ENCODE peak calls at places on chromosomes 4 and X, in five cellular contexts. P, A, Q, D and S are unnamed samples.

GRCh38 chr4:92304636-92305035 is 870 bp downstream of the GRID2 start:
- DNase-seq in P (no peak), A (no peak), Q (no peak), D (no peak), S (peak)

GRCh38 chr4:25096553-25097443 is 63.5 kb downstream of the SEPSECS start:
- DNase-seq in P (no peak), A (no peak), Q (no peak), D (peak), S (no peak)

GRCh38 chr4:122285285-122285684 is 93.5 kb upstream of the ADAD1 start:
- DNase-seq in P (no peak), A (no peak), Q (no peak), D (no peak), S (no peak)

GRCh38 chr4:1502501-1502886 is 96.3 kb upstream of the NKX1-1 start:
- DNase-seq in P (no peak), A (peak), Q (no peak), D (no peak), S (no peak)

GRCh38 chrX:134377537-134377936 is 82.4 kb upstream of the HPRT1 start:
- DNase-seq in P (no peak), A (no peak), Q (no peak), D (no peak), S (no peak)

GRCh38 chr4:40202474-40202873 is 5.6 kb downstream of the RHOH start:
- DNase-seq in P (no peak), A (no peak), Q (no peak), D (no peak), S (no peak)

GRCh38 chrX:134364711-134365110 is 95.3 kb upstream of the HPRT1 start:
- DNase-seq in P (no peak), A (no peak), Q (no peak), D (no peak), S (no peak)

GRCh38 chrX:4909245-4909830 is 1195.9 kb upstream of the PRKX start:
- DNase-seq in P (no peak), A (no peak), Q (no peak), D (no peak), S (no peak)

GRCh38 chr4:7387925-7388324 is 46.8 kb downstream of the PSAPL1 start:
- DNase-seq in P (no peak), A (no peak), Q (no peak), D (peak), S (no peak)

DNA sequence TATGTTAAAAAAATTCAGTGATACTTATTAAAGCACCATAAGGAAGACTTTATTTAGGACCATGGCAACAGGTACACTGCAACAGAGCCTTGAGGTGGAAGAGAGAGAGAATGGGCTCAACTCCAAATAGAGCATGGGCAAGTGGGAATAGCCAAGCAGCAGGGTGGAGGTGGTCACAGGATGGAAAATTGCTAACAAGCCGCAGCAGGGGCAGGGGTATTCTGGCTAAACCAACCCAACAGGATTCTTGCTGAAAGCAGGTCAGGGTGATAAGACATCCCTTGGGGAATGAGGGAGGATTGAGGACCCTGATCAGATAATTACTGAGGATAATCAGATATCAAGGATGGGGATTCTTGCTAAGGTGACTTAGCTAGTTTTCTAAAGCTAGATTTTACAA is 177.5 kb downstream of the ZIC3 start:
- DNase-seq in P (no peak), A (no peak), Q (no peak), D (no peak), S (no peak)
- TF ChIP-seq CTCF in P (no peak), A (no peak), Q (no peak), D (no peak), S (no peak)

GRCh38 chr4:68904786-68905185 is 46.8 kb downstream of the UGT2A3 start:
- DNase-seq in P (no peak), A (no peak), Q (no peak), D (no peak), S (no peak)
- TF ChIP-seq CTCF in P (peak), A (no peak), Q (peak), D (no peak), S (peak)

GRCh38 chr4:78671812-78672440 is 104.2 kb upstream of the BMP2K start:
- DNase-seq in P (no peak), A (no peak), Q (no peak), D (no peak), S (no peak)

GRCh38 chr4:78667337-78667736 is 108.8 kb upstream of the BMP2K start:
- DNase-seq in P (no peak), A (no peak), Q (no peak), D (no peak), S (no peak)

GRCh38 chr4:78667764-78668163 is 108.4 kb upstream of the BMP2K start:
- DNase-seq in P (no peak), A (no peak), Q (no peak), D (no peak), S (peak)

GRCh38 chr4:78666830-78667258 is 109.3 kb upstream of the BMP2K start:
- DNase-seq in P (no peak), A (no peak), Q (no peak), D (no peak), S (no peak)

DNA sequence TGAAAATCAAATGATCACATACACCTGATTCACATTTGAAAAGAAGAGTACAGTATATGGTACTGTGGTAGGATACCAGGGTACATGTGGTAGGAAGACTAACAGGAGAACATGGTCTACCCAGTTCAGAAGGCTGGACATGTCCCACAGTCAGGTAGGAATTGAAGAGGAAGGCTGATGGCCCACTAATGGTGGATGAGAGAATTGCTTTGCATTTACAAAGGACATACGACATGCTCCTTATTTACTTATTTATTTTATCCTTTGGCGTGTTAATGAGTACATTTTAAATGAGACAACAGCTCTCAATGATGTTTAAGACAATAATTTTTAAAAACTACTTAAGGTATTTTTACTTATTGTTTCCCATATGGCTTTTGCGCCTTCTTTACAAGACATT is 106.7 kb upstream of the BMP2K start:
- DNase-seq in P (no peak), A (no peak), Q (no peak), D (no peak), S (no peak)
- TF ChIP-seq CTCF in P (no peak), A (no peak), Q (peak), D (no peak), S (no peak)

GRCh38 chrX:151711787-151712186 is 4.0 kb upstream of the FATE1 start:
- DNase-seq in P (no peak), A (no peak), Q (no peak), D (no peak), S (no peak)

GRCh38 chrX:151714367-151714766 is 1.5 kb upstream of the FATE1 start:
- DNase-seq in P (no peak), A (no peak), Q (no peak), D (no peak), S (no peak)

GRCh38 chrX:151712253-151712652 is 3.6 kb upstream of the FATE1 start:
- DNase-seq in P (no peak), A (no peak), Q (no peak), D (peak), S (no peak)

GRCh38 chrX:151715735-151716134 is at the start of gene FATE1:
- DNase-seq in P (no peak), A (no peak), Q (no peak), D (no peak), S (no peak)

GRCh38 chrX:151713859-151714258 is 2.0 kb upstream of the FATE1 start:
- DNase-seq in P (no peak), A (no peak), Q (peak), D (no peak), S (peak)
- TF ChIP-seq CTCF in P (peak), A (no peak), Q (peak), D (no peak), S (peak)

DNA sequence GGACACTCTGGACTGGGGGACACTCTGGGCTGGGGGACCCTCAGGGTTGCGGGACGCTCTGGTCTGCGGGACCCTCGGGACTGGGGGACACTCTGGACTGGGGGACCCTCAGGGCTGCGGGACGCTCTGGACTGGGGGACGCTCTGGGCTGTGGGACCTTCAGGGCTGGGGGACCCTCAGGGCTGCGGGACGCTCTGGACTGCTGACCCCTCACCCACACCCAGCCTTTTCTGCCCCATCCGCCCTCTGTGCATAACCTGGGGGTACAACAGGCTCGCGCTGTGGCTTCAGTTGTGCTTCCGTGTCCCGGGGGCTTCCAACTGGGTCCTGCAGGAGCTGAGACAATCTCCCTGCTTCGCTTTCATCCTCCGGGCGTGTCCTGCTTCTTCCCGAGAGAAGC is 766.0 kb downstream of the TRIML1 start:
- DNase-seq in P (no peak), A (no peak), Q (no peak), D (no peak), S (no peak)
- TF ChIP-seq CTCF in P (no peak), A (no peak), Q (no peak), D (no peak), S (no peak)

GRCh38 chr4:38236003-38236402 is 275.8 kb downstream of the PTTG2 start:
- DNase-seq in P (no peak), A (no peak), Q (no peak), D (no peak), S (no peak)
- TF ChIP-seq CTCF in P (no peak), A (no peak), Q (no peak), D (no peak), S (no peak)

GRCh38 chr4:119139822-119140252 is 4.2 kb downstream of the MYOZ2 start:
- DNase-seq in P (no peak), A (no peak), Q (no peak), D (no peak), S (no peak)

GRCh38 chr4:119139316-119139715 is 3.7 kb downstream of the MYOZ2 start:
- DNase-seq in P (no peak), A (no peak), Q (no peak), D (no peak), S (no peak)

GRCh38 chr4:119138046-119138445 is 2.4 kb downstream of the MYOZ2 start:
- DNase-seq in P (no peak), A (no peak), Q (no peak), D (no peak), S (no peak)

DNA sequence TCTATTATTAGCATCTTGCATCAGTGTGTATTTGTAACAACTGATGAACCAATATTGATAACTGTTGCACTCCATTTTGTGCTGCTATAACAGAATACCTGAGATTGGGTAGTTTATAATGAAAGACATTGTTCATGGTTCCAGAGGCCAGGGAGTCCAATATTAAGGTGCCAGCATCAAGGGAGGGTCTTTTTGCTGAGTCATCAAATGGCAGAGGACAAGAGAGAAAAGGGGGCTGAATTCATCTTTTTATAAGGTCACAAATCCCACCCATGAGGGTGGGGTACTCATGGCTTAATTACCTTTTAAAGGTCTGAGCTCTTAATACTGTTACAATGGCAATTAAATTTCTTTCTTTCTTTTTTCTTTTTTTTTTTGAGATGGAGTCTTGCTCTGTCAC is 7.2 kb downstream of the MYOZ2 start:
- DNase-seq in P (no peak), A (no peak), Q (no peak), D (no peak), S (no peak)
- TF ChIP-seq CTCF in P (no peak), A (no peak), Q (no peak), D (no peak), S (no peak)

DNA sequence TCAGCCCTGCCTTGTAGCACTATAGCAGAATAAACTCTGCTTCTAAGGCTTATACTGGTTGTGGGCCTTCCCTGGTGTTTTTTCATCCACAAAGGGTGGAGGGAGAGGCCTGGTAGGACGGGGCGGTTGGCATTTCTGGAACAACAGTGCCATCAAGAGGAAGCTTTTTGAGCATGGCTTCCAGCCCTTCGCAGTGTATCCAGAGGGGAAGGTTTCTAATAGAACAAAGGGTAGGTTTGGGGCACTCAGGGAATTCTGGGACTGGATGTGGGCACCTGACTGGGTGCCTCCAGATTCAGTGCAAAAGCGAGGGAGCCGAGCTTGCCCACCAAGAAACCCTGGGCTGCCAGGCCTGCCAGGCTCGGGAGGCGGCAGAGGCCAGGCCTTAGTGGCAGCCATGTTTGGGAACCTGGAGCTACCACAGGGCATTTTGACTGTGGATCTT is 229.6 kb upstream of the AGTR2 start:
- DNase-seq in P (peak), A (peak), Q (no peak), D (no peak), S (peak)
- TF ChIP-seq CTCF in P (peak), A (no peak), Q (no peak), D (peak), S (peak)